ENCODE peak calls at places on chromosomes 11 and 22, in seven cellular contexts. One of them, this sample, is unnamed.

GRCh38 chr11:38446336-38446735 is 1848.3 kb upstream of the RAG2 start:
- DNase-seq in AG04449: no peak
- DNase-seq in H54: no peak
- DNase-seq in adipocyte: no peak
- DNase-seq in A549: no peak
- DNase-seq in HEK293T: no peak
- DNase-seq in stromal cell of bone marrow: no peak
- DNase-seq in this sample: no peak

GRCh38 chr11:6251990-6252473 is 7.6 kb upstream of the CCKBR start:
- DNase-seq in H54: no peak
- DNase-seq in A549: no peak
- DNase-seq in HEK293T: no peak
- DNase-seq in stromal cell of bone marrow: no peak
- DNase-seq in adipocyte: peak
- DNase-seq in AG04449: no peak
- DNase-seq in this sample: no peak

GRCh38 chr11:70782401-70782913 is 384.1 kb downstream of the CTTN start:
- DNase-seq in adipocyte: no peak
- DNase-seq in AG04449: no peak
- DNase-seq in HEK293T: no peak
- DNase-seq in H54: no peak
- DNase-seq in A549: no peak
- DNase-seq in stromal cell of bone marrow: no peak
- DNase-seq in this sample: no peak

GRCh38 chr11:119668685-119669084 is 60.3 kb downstream of the NECTIN1 start:
- DNase-seq in AG04449: no peak
- DNase-seq in stromal cell of bone marrow: no peak
- DNase-seq in adipocyte: no peak
- DNase-seq in HEK293T: no peak
- DNase-seq in A549: no peak
- DNase-seq in H54: no peak
- DNase-seq in this sample: no peak

GRCh38 chr22:40746428-40747220 is 67.3 kb downstream of the MCHR1 start:
- DNase-seq in stromal cell of bone marrow: no peak
- DNase-seq in AG04449: no peak
- DNase-seq in adipocyte: no peak
- DNase-seq in HEK293T: no peak
- DNase-seq in A549: no peak
- DNase-seq in H54: no peak
- DNase-seq in this sample: no peak

GRCh38 chr11:128195057-128195751 is 392.2 kb downstream of the ETS1 start:
- DNase-seq in HEK293T: no peak
- DNase-seq in A549: no peak
- DNase-seq in stromal cell of bone marrow: peak
- DNase-seq in adipocyte: no peak
- DNase-seq in H54: no peak
- DNase-seq in AG04449: no peak
- DNase-seq in this sample: peak

GRCh38 chr22:50635591-50635990 is 7.6 kb upstream of the ARSA start:
- DNase-seq in adipocyte: no peak
- DNase-seq in stromal cell of bone marrow: no peak
- DNase-seq in HEK293T: no peak
- DNase-seq in A549: no peak
- DNase-seq in H54: no peak
- DNase-seq in AG04449: no peak
- DNase-seq in this sample: no peak

GRCh38 chr11:130000552-130001176 is 2.0 kb downstream of the PRDM10 start:
- DNase-seq in AG04449: no peak
- DNase-seq in H54: no peak
- DNase-seq in stromal cell of bone marrow: no peak
- DNase-seq in HEK293T: no peak
- DNase-seq in adipocyte: no peak
- DNase-seq in A549: no peak
- DNase-seq in this sample: no peak

GRCh38 chr22:17774928-17775675 is 833 bp upstream of the BID start:
- DNase-seq in A549: no peak
- DNase-seq in AG04449: no peak
- DNase-seq in H54: no peak
- DNase-seq in stromal cell of bone marrow: no peak
- DNase-seq in HEK293T: no peak
- DNase-seq in adipocyte: no peak
- DNase-seq in this sample: no peak